ENCODE peak calls at places on chromosomes 2 and 18, in eight cellular contexts. X is GM20000; U is stimulated activated CD4-positive, alpha-beta T cell treated with anti-CD3 and anti-CD28 coated beads, Interleukin-1b, Interleukin-23, amount 100 ng/mL, for 1 hour; Z is mesenteric fat pad; T is substantia nigra; O is neural crest cell; V is RPMI7951; L is M059J. K is an unnamed sample.

GRCh38 chr18:22552254-22552653 is 134.5 kb upstream of the CTAGE1 start:
- DNase-seq in X (no peak), U (no peak), Z (no peak), T (no peak), O (no peak), V (no peak), L (peak), K (no peak)

GRCh38 chr2:19614066-19614465 is 255.6 kb upstream of the OSR1 start:
- DNase-seq in X (no peak), U (no peak), Z (no peak), T (no peak), O (no peak), V (peak), L (peak), K (no peak)

GRCh38 chr2:8306530-8307351 is 375.1 kb upstream of the ID2 start:
- DNase-seq in X (no peak), U (no peak), Z (no peak), T (no peak), O (no peak), V (peak), L (peak), K (no peak)

GRCh38 chr18:46073474-46074331 is 1.6 kb upstream of the PSTPIP2 start:
- DNase-seq in X (peak), U (no peak), Z (no peak), T (no peak), O (peak), V (peak), L (peak), K (peak)

GRCh38 chr2:100409975-100410647 is 7.4 kb downstream of the CHST10 start:
- DNase-seq in X (no peak), U (no peak), Z (peak), T (no peak), O (no peak), V (no peak), L (no peak), K (no peak)

GRCh38 chr2:122955761-122956160 is 1069.3 kb upstream of the CNTNAP5 start:
- DNase-seq in X (no peak), U (no peak), Z (no peak), T (no peak), O (no peak), V (no peak), L (no peak), K (no peak)

GRCh38 chr2:105113616-105114275 is 75.9 kb downstream of the MRPS9 start:
- DNase-seq in X (no peak), U (no peak), Z (no peak), T (no peak), O (no peak), V (no peak), L (no peak), K (no peak)

GRCh38 chr2:106304612-106305184 is 110.6 kb upstream of the UXS1 start:
- DNase-seq in X (no peak), U (no peak), Z (no peak), T (no peak), O (no peak), V (no peak), L (no peak), K (no peak)

GRCh38 chr18:53862921-53863320 is 361.5 kb downstream of the MBD2 start:
- DNase-seq in X (no peak), U (no peak), Z (no peak), T (no peak), O (no peak), V (no peak), L (no peak), K (no peak)